ENCODE peak calls at places on chromosome 22, in seven cellular contexts. One of them, this sample, is unnamed.

GRCh38 chr22:41234815-41235687 is 5.7 kb downstream of the CHADL start:
- DNase-seq in HCT116: no peak
- DNase-seq in endothelial cell of umbilical vein: no peak
- DNase-seq in prostate gland: no peak
- DNase-seq in sigmoid colon: no peak
- DNase-seq in H1: no peak
- DNase-seq in GM12892: no peak
- DNase-seq in this sample: no peak

GRCh38 chr22:42662114-42663021 is 13.2 kb upstream of the CYB5R3 start:
- DNase-seq in HCT116: no peak
- DNase-seq in endothelial cell of umbilical vein: peak
- DNase-seq in prostate gland: peak
- DNase-seq in sigmoid colon: peak
- DNase-seq in H1: peak
- DNase-seq in GM12892: peak
- DNase-seq in this sample: peak

GRCh38 chr22:20130739-20131592 is 638 bp upstream of the ZDHHC8 start:
- DNase-seq in HCT116: peak
- DNase-seq in endothelial cell of umbilical vein: peak
- DNase-seq in prostate gland: peak
- DNase-seq in sigmoid colon: peak
- DNase-seq in H1: peak
- DNase-seq in GM12892: peak
- DNase-seq in this sample: peak

GRCh38 chr22:27199354-27199753 is 542.0 kb downstream of the MIAT start:
- DNase-seq in HCT116: no peak
- DNase-seq in endothelial cell of umbilical vein: no peak
- DNase-seq in prostate gland: no peak
- DNase-seq in sigmoid colon: no peak
- DNase-seq in H1: no peak
- DNase-seq in GM12892: no peak
- DNase-seq in this sample: no peak

GRCh38 chr22:22752556-22753477 is 108.4 kb downstream of the GGTLC2 start:
- DNase-seq in HCT116: no peak
- DNase-seq in endothelial cell of umbilical vein: no peak
- DNase-seq in prostate gland: no peak
- DNase-seq in sigmoid colon: no peak
- DNase-seq in H1: peak
- DNase-seq in GM12892: no peak
- DNase-seq in this sample: no peak

GRCh38 chr22:23207786-23208325 is 27.5 kb downstream of the BCR start:
- DNase-seq in HCT116: no peak
- DNase-seq in endothelial cell of umbilical vein: no peak
- DNase-seq in prostate gland: no peak
- DNase-seq in sigmoid colon: no peak
- DNase-seq in H1: no peak
- DNase-seq in GM12892: no peak
- DNase-seq in this sample: no peak

GRCh38 chr22:25027959-25028840 is 75.7 kb downstream of the KIAA1671 start:
- DNase-seq in HCT116: no peak
- DNase-seq in endothelial cell of umbilical vein: peak
- DNase-seq in prostate gland: no peak
- DNase-seq in sigmoid colon: no peak
- DNase-seq in H1: peak
- DNase-seq in GM12892: no peak
- DNase-seq in this sample: no peak

GRCh38 chr22:50548046-50548912 is 2.6 kb downstream of the KLHDC7B start:
- DNase-seq in HCT116: no peak
- DNase-seq in endothelial cell of umbilical vein: no peak
- DNase-seq in prostate gland: no peak
- DNase-seq in sigmoid colon: no peak
- DNase-seq in H1: peak
- DNase-seq in GM12892: peak
- DNase-seq in this sample: peak

GRCh38 chr22:22161924-22162851 is 82.4 kb upstream of the VPREB1 start:
- DNase-seq in HCT116: no peak
- DNase-seq in endothelial cell of umbilical vein: no peak
- DNase-seq in prostate gland: no peak
- DNase-seq in sigmoid colon: no peak
- DNase-seq in H1: no peak
- DNase-seq in GM12892: peak
- DNase-seq in this sample: peak

GRCh38 chr22:25729595-25729994 is 12.4 kb upstream of the MYO18B start:
- DNase-seq in HCT116: no peak
- DNase-seq in endothelial cell of umbilical vein: no peak
- DNase-seq in prostate gland: no peak
- DNase-seq in sigmoid colon: no peak
- DNase-seq in H1: no peak
- DNase-seq in GM12892: no peak
- DNase-seq in this sample: no peak

GRCh38 chr22:39938509-39938908 is 21.7 kb upstream of the TMA7B start:
- DNase-seq in HCT116: no peak
- DNase-seq in endothelial cell of umbilical vein: no peak
- DNase-seq in prostate gland: no peak
- DNase-seq in sigmoid colon: no peak
- DNase-seq in H1: no peak
- DNase-seq in GM12892: no peak
- DNase-seq in this sample: no peak

GRCh38 chr22:40209945-40210485 is 32.3 kb downstream of the TNRC6B start:
- DNase-seq in HCT116: no peak
- DNase-seq in endothelial cell of umbilical vein: no peak
- DNase-seq in prostate gland: no peak
- DNase-seq in sigmoid colon: no peak
- DNase-seq in H1: no peak
- DNase-seq in GM12892: no peak
- DNase-seq in this sample: no peak

GRCh38 chr22:47146941-47147340 is 384.5 kb downstream of the TBC1D22A start:
- DNase-seq in HCT116: no peak
- DNase-seq in endothelial cell of umbilical vein: no peak
- DNase-seq in prostate gland: no peak
- DNase-seq in sigmoid colon: no peak
- DNase-seq in H1: no peak
- DNase-seq in GM12892: no peak
- DNase-seq in this sample: no peak

GRCh38 chr22:46035742-46036557 is 59.0 kb upstream of the WNT7B start:
- DNase-seq in HCT116: peak
- DNase-seq in endothelial cell of umbilical vein: peak
- DNase-seq in prostate gland: peak
- DNase-seq in sigmoid colon: peak
- DNase-seq in H1: peak
- DNase-seq in GM12892: peak
- DNase-seq in this sample: peak
- TF ChIP-seq POLR2AphosphoS5 in HCT116: peak
- TF ChIP-seq POLR2AphosphoS5 in endothelial cell of umbilical vein: peak
- TF ChIP-seq POLR2AphosphoS5 in prostate gland: peak
- TF ChIP-seq POLR2AphosphoS5 in sigmoid colon: peak
- TF ChIP-seq POLR2AphosphoS5 in H1: peak
- TF ChIP-seq POLR2AphosphoS5 in GM12892: peak
- TF ChIP-seq POLR2AphosphoS5 in this sample: peak

GRCh38 chr22:38843716-38844660 is at the start of gene NPTXR:
- DNase-seq in HCT116: no peak
- DNase-seq in endothelial cell of umbilical vein: peak
- DNase-seq in prostate gland: peak
- DNase-seq in sigmoid colon: no peak
- DNase-seq in H1: peak
- DNase-seq in GM12892: no peak
- DNase-seq in this sample: peak
- TF ChIP-seq POLR2AphosphoS5 in HCT116: peak
- TF ChIP-seq POLR2AphosphoS5 in endothelial cell of umbilical vein: no peak
- TF ChIP-seq POLR2AphosphoS5 in prostate gland: no peak
- TF ChIP-seq POLR2AphosphoS5 in sigmoid colon: peak
- TF ChIP-seq POLR2AphosphoS5 in H1: no peak
- TF ChIP-seq POLR2AphosphoS5 in GM12892: no peak
- TF ChIP-seq POLR2AphosphoS5 in this sample: no peak

GRCh38 chr22:30208631-30209603 is 37.6 kb downstream of the LIF start:
- DNase-seq in HCT116: no peak
- DNase-seq in endothelial cell of umbilical vein: peak
- DNase-seq in prostate gland: no peak
- DNase-seq in sigmoid colon: peak
- DNase-seq in H1: no peak
- DNase-seq in GM12892: no peak
- DNase-seq in this sample: no peak

GRCh38 chr22:30209642-30210041 is 36.9 kb downstream of the LIF start:
- DNase-seq in HCT116: no peak
- DNase-seq in endothelial cell of umbilical vein: no peak
- DNase-seq in prostate gland: no peak
- DNase-seq in sigmoid colon: no peak
- DNase-seq in H1: no peak
- DNase-seq in GM12892: no peak
- DNase-seq in this sample: no peak

GRCh38 chr22:30204742-30205111 is 41.8 kb downstream of the LIF start:
- DNase-seq in HCT116: no peak
- DNase-seq in endothelial cell of umbilical vein: no peak
- DNase-seq in prostate gland: peak
- DNase-seq in sigmoid colon: no peak
- DNase-seq in H1: no peak
- DNase-seq in GM12892: no peak
- DNase-seq in this sample: no peak

GRCh38 chr22:30205281-30206115 is 41.1 kb downstream of the LIF start:
- DNase-seq in HCT116: no peak
- DNase-seq in endothelial cell of umbilical vein: no peak
- DNase-seq in prostate gland: no peak
- DNase-seq in sigmoid colon: peak
- DNase-seq in H1: no peak
- DNase-seq in GM12892: no peak
- DNase-seq in this sample: no peak

GRCh38 chr22:30206964-30207363 is 39.6 kb downstream of the LIF start:
- DNase-seq in HCT116: peak
- DNase-seq in endothelial cell of umbilical vein: peak
- DNase-seq in prostate gland: no peak
- DNase-seq in sigmoid colon: peak
- DNase-seq in H1: no peak
- DNase-seq in GM12892: no peak
- DNase-seq in this sample: no peak
- TF ChIP-seq POLR2AphosphoS5 in HCT116: no peak
- TF ChIP-seq POLR2AphosphoS5 in endothelial cell of umbilical vein: peak
- TF ChIP-seq POLR2AphosphoS5 in prostate gland: no peak
- TF ChIP-seq POLR2AphosphoS5 in sigmoid colon: no peak
- TF ChIP-seq POLR2AphosphoS5 in H1: no peak
- TF ChIP-seq POLR2AphosphoS5 in GM12892: no peak
- TF ChIP-seq POLR2AphosphoS5 in this sample: no peak

GRCh38 chr22:33426451-33426850 is 368.3 kb upstream of the SYN3 start:
- DNase-seq in HCT116: no peak
- DNase-seq in endothelial cell of umbilical vein: no peak
- DNase-seq in prostate gland: no peak
- DNase-seq in sigmoid colon: no peak
- DNase-seq in H1: no peak
- DNase-seq in GM12892: no peak
- DNase-seq in this sample: no peak

GRCh38 chr22:33427461-33427860 is 369.3 kb upstream of the SYN3 start:
- DNase-seq in HCT116: no peak
- DNase-seq in endothelial cell of umbilical vein: no peak
- DNase-seq in prostate gland: no peak
- DNase-seq in sigmoid colon: no peak
- DNase-seq in H1: no peak
- DNase-seq in GM12892: no peak
- DNase-seq in this sample: no peak

DNA sequence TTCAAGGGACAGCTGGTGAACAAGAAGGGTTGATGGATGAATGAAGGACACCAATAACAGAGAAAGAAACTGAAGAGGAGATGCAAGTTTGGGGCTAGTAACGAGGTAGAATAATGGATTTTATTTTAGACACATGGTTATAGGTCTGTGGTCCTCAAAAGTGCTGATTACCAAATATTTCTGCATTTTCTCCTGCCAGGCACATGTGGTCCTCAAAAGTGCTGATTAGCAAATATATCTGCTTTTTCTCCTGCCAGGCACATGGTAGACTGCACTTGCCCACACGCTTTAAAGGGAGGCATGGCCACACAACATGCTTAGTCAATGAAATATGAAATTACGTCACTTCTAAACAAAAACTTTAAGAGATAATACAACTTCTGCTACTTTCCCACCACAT is 373.1 kb upstream of the SYN3 start:
- DNase-seq in HCT116: no peak
- DNase-seq in endothelial cell of umbilical vein: no peak
- DNase-seq in prostate gland: no peak
- DNase-seq in sigmoid colon: no peak
- DNase-seq in H1: no peak
- DNase-seq in GM12892: no peak
- DNase-seq in this sample: no peak
- TF ChIP-seq POLR2AphosphoS5 in HCT116: no peak
- TF ChIP-seq POLR2AphosphoS5 in endothelial cell of umbilical vein: no peak
- TF ChIP-seq POLR2AphosphoS5 in prostate gland: no peak
- TF ChIP-seq POLR2AphosphoS5 in sigmoid colon: no peak
- TF ChIP-seq POLR2AphosphoS5 in H1: no peak
- TF ChIP-seq POLR2AphosphoS5 in GM12892: no peak
- TF ChIP-seq POLR2AphosphoS5 in this sample: no peak

GRCh38 chr22:35337932-35338331 is 38.2 kb downstream of the TOM1 start:
- DNase-seq in HCT116: no peak
- DNase-seq in endothelial cell of umbilical vein: no peak
- DNase-seq in prostate gland: no peak
- DNase-seq in sigmoid colon: no peak
- DNase-seq in H1: no peak
- DNase-seq in GM12892: no peak
- DNase-seq in this sample: no peak
- TF ChIP-seq POLR2AphosphoS5 in HCT116: no peak
- TF ChIP-seq POLR2AphosphoS5 in endothelial cell of umbilical vein: no peak
- TF ChIP-seq POLR2AphosphoS5 in prostate gland: no peak
- TF ChIP-seq POLR2AphosphoS5 in sigmoid colon: no peak
- TF ChIP-seq POLR2AphosphoS5 in H1: no peak
- TF ChIP-seq POLR2AphosphoS5 in GM12892: no peak
- TF ChIP-seq POLR2AphosphoS5 in this sample: no peak

DNA sequence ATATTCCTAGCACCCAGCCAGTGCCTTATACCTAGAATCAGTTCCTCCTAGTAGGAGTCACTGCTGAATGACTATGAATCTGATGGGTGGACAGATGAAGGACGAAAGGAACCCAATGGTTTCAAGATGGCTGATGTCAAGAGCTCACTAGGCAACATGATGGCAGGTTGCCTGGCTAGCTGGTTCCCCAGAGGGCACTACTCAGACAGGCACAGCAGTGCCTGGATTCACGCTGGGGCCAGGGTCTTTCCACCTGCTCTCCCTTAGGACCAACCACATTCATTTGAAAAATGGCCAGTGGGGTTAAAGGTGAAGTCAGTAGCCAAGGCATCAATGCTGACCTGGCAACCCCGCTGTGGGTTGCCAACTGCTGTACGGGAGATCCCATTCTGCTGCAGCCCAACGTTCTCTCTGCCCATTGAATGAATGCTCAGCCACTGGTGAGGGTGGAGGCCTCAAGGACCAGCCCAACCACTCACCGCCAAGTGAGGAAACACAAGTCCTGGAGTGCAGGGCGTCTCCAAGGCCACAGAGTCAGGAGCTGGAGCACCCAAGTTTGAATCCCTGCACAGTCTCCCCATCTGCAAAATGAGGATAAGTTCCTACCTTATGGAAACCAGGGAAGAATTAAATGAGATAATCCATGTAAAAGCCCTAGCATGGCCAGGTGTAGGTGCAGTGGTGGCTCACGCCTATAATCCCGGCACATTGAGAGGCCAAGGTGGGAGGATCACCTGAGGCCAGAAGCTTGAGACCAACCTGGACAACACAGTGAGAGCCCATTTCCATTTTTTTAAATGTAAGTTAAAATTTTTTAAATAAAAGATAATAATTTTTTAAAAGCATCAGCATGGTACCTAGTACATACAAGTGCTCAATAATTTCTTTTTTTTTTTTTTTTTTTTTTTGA is 12.4 kb downstream of the MYH9 start:
- DNase-seq in HCT116: no peak
- DNase-seq in endothelial cell of umbilical vein: no peak
- DNase-seq in prostate gland: no peak
- DNase-seq in sigmoid colon: no peak
- DNase-seq in H1: no peak
- DNase-seq in GM12892: no peak
- DNase-seq in this sample: no peak
- TF ChIP-seq POLR2AphosphoS5 in HCT116: no peak
- TF ChIP-seq POLR2AphosphoS5 in endothelial cell of umbilical vein: no peak
- TF ChIP-seq POLR2AphosphoS5 in prostate gland: no peak
- TF ChIP-seq POLR2AphosphoS5 in sigmoid colon: no peak
- TF ChIP-seq POLR2AphosphoS5 in H1: peak
- TF ChIP-seq POLR2AphosphoS5 in GM12892: no peak
- TF ChIP-seq POLR2AphosphoS5 in this sample: no peak

GRCh38 chr22:29257751-29258181 is 10.0 kb downstream of the RHBDD3 start:
- DNase-seq in HCT116: no peak
- DNase-seq in endothelial cell of umbilical vein: no peak
- DNase-seq in prostate gland: no peak
- DNase-seq in sigmoid colon: no peak
- DNase-seq in H1: no peak
- DNase-seq in GM12892: no peak
- DNase-seq in this sample: no peak
- TF ChIP-seq POLR2AphosphoS5 in HCT116: no peak
- TF ChIP-seq POLR2AphosphoS5 in endothelial cell of umbilical vein: no peak
- TF ChIP-seq POLR2AphosphoS5 in prostate gland: no peak
- TF ChIP-seq POLR2AphosphoS5 in sigmoid colon: no peak
- TF ChIP-seq POLR2AphosphoS5 in H1: no peak
- TF ChIP-seq POLR2AphosphoS5 in GM12892: no peak
- TF ChIP-seq POLR2AphosphoS5 in this sample: no peak

This sample was measured in GM12891.